ENCODE peak calls at places on chromosomes 16 and 17, in four cellular contexts. I, D, Z and E are unnamed samples.

GRCh38 chr16:66473654-66474519 is 46.8 kb downstream of the BEAN1 start:
- DNase-seq in I (no peak), D (no peak), Z (no peak), E (no peak)

GRCh38 chr17:14805348-14805747 is 459.8 kb downstream of the PMP22 start:
- DNase-seq in I (no peak), D (no peak), Z (no peak), E (no peak)

GRCh38 chr17:11506635-11507034 is 91.6 kb upstream of the DNAH9 start:
- DNase-seq in I (peak), D (no peak), Z (no peak), E (no peak)

GRCh38 chr17:73430848-73431247 is 119.0 kb upstream of the CDC42EP4 start:
- DNase-seq in I (no peak), D (no peak), Z (peak), E (no peak)

GRCh38 chr17:76683011-76683755 is 27.6 kb downstream of the MXRA7 start:
- DNase-seq in I (no peak), D (no peak), Z (no peak), E (no peak)

GRCh38 chr17:7881655-7882054 is 6.9 kb upstream of the CHD3 start:
- DNase-seq in I (no peak), D (no peak), Z (no peak), E (no peak)

GRCh38 chr17:40699880-40700279 is 3.7 kb downstream of the KRT24 start:
- DNase-seq in I (no peak), D (no peak), Z (no peak), E (no peak)

GRCh38 chr16:8989099-8989878 is 25.6 kb upstream of the USP7 start:
- DNase-seq in I (no peak), D (no peak), Z (no peak), E (no peak)

GRCh38 chr17:49985310-49985990 is 9.6 kb downstream of the DLX3 start:
- DNase-seq in I (no peak), D (no peak), Z (no peak), E (peak)

GRCh38 chr17:40953876-40954275 is 12.9 kb downstream of the KRT39 start:
- DNase-seq in I (peak), D (peak), Z (no peak), E (peak)

GRCh38 chr17:72287586-72287985 is 166.8 kb downstream of the SOX9 start:
- DNase-seq in I (no peak), D (no peak), Z (no peak), E (no peak)

GRCh38 chr17:9226130-9226793 is 205.0 kb downstream of the NTN1 start:
- DNase-seq in I (no peak), D (no peak), Z (no peak), E (no peak)

GRCh38 chr17:52105601-52106000 is 52.9 kb downstream of the CA10 start:
- DNase-seq in I (no peak), D (no peak), Z (no peak), E (no peak)
- TF ChIP-seq CTCF in I (no peak), D (no peak), Z (no peak), E (no peak)

GRCh38 chr17:30996481-30996880 is 25.6 kb downstream of the RNF135 start:
- DNase-seq in I (no peak), D (no peak), Z (no peak), E (no peak)

GRCh38 chr17:30995347-30995746 is 24.5 kb downstream of the RNF135 start:
- DNase-seq in I (no peak), D (no peak), Z (no peak), E (no peak)

GRCh38 chr17:30997270-30997669 is 26.4 kb downstream of the RNF135 start:
- DNase-seq in I (no peak), D (no peak), Z (no peak), E (no peak)

GRCh38 chr17:30990458-30990857 is 19.6 kb downstream of the RNF135 start:
- DNase-seq in I (no peak), D (no peak), Z (no peak), E (no peak)

DNA sequence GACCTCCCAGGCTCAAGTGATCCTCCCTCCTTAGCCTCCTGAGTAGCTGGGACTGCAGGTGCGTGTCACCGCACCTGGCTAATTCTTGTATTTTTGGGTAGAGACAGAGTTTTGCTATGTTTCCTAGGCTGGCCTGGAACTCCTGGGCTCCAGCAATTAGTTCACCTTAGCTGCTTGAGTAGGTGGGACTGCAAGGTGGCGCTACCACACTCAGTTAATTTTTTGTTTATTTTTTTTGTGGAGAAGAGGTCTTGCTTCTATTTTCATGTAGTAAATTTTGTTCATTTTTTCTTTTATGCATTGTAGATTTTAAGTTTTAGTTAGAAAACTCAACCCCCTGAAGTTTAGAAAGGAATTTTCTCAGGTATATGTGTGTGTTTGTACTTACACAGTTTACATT is 21.7 kb downstream of the RNF135 start:
- DNase-seq in I (no peak), D (no peak), Z (no peak), E (no peak)
- TF ChIP-seq CTCF in I (no peak), D (no peak), Z (no peak), E (no peak)

DNA sequence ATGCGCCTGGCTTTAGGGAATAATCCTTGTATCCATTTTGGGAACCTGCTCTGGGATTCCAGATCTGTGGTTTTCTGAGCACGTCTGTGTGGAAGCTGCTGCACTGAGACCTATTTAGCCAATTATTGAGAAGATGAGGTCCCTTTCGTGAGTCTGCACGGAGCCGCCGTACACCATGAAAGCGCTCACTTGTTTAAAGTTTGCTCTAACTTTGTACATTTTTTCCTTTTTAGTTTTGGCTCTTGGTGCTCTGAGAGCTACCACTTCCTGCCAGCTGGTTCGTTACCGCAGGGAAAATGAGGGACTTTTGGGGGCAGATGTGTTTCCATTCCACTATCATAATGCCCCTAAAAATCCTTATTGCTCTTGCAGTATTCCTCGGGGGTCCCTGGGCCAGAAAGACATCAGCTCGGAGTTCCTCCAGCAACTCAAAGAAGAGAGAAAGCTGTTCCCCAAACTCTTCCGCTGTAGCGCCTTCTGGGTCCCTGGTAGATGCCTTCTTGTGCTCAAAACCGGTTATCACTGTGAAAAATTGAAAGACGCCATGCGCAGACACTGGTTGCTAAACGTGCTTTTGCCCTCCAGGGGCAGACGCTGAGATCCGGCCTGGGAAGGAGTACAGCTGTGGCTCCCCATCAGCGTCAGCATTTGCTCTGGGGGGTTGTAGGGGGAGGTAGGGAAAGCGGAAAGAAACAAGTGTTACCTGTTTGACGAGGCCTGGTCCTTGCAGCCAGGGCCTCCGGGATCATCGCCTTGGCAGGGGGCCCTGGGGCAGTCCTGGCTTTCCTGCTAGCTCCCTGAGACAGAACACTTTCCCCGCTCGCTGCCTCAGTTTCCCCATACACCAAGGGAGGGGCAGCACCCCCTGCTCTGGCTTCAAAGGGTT is 238.1 kb downstream of the MRTFB start:
- DNase-seq in I (peak), D (peak), Z (peak), E (peak)
- TF ChIP-seq CTCF in I (no peak), D (no peak), Z (no peak), E (no peak)

GRCh38 chr17:33202011-33202410 is 91.1 kb downstream of the ASIC2 start:
- DNase-seq in I (no peak), D (no peak), Z (no peak), E (no peak)
- TF ChIP-seq CTCF in I (no peak), D (no peak), Z (no peak), E (no peak)

GRCh38 chr16:89596061-89596689 is 17.3 kb upstream of the DPEP1 start:
- DNase-seq in I (no peak), D (no peak), Z (no peak), E (no peak)
- TF ChIP-seq CTCF in I (no peak), D (no peak), Z (no peak), E (no peak)

GRCh38 chr16:79756571-79756970 is 156.0 kb upstream of the MAF start:
- DNase-seq in I (no peak), D (no peak), Z (no peak), E (no peak)

GRCh38 chr16:79754081-79754872 is 153.7 kb upstream of the MAF start:
- DNase-seq in I (no peak), D (no peak), Z (no peak), E (no peak)

GRCh38 chr16:79758615-79759346 is 158.2 kb upstream of the MAF start:
- DNase-seq in I (peak), D (no peak), Z (no peak), E (no peak)

GRCh38 chr16:79757968-79758367 is 157.4 kb upstream of the MAF start:
- DNase-seq in I (no peak), D (no peak), Z (no peak), E (no peak)

DNA sequence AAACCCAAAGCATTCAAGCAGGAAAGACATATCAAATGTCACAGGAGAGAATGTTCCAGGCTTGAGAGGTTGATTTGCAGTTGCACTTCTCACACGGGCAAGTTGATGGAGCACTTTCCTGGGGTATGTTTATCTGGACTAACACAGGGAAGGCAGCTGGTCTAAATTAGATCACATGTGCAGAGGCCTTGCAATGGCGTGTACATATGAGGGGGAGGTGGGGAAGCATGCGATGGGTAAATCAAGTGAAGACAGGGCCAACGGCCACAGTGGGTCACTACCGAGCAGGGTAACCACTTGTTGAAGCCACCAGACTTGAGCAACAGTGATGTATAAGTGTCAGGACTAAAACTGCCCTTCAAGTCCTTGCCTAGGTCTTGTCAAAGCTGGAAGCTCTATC is 156.6 kb upstream of the MAF start:
- DNase-seq in I (no peak), D (no peak), Z (no peak), E (no peak)
- TF ChIP-seq CTCF in I (no peak), D (no peak), Z (no peak), E (no peak)